ENCODE peak calls at places on chromosomes 2 and 18, in four cellular contexts. L, Z, Y and M are unnamed samples.

GRCh38 chr2:238868616-238869292 is 20.9 kb downstream of the TWIST2 start:
- DNase-seq in L (peak), Z (peak), Y (peak), M (peak)

GRCh38 chr18:53843113-53843512 is 381.4 kb downstream of the MBD2 start:
- DNase-seq in L (no peak), Z (no peak), Y (no peak), M (peak)

GRCh38 chr2:126886201-126886905 is 12.3 kb upstream of the TEX51 start:
- DNase-seq in L (peak), Z (peak), Y (peak), M (peak)

GRCh38 chr2:177728920-177729319 is 336.3 kb downstream of the AGPS start:
- DNase-seq in L (no peak), Z (no peak), Y (no peak), M (no peak)

GRCh38 chr2:188314314-188315054 is 22.8 kb downstream of the GULP1 start:
- DNase-seq in L (no peak), Z (no peak), Y (no peak), M (no peak)

GRCh38 chr2:171652411-171652775 is 34.9 kb upstream of the DYNC1I2 start:
- DNase-seq in L (no peak), Z (peak), Y (no peak), M (peak)

GRCh38 chr18:37611623-37612279 is 46.2 kb upstream of the CELF4 start:
- DNase-seq in L (no peak), Z (no peak), Y (no peak), M (no peak)

GRCh38 chr2:177559638-177560037 is 167.1 kb downstream of the AGPS start:
- DNase-seq in L (no peak), Z (no peak), Y (no peak), M (no peak)

GRCh38 chr2:195037072-195037471 is 620.0 kb upstream of the SLC39A10 start:
- DNase-seq in L (no peak), Z (no peak), Y (no peak), M (no peak)

GRCh38 chr2:38148501-38148900 is 72.5 kb upstream of the CYP1B1 start:
- DNase-seq in L (peak), Z (peak), Y (peak), M (peak)

GRCh38 chr18:51251625-51252024 is 54.1 kb upstream of the MEX3C start:
- DNase-seq in L (no peak), Z (no peak), Y (no peak), M (no peak)

GRCh38 chr2:134351899-134352298 is 98.0 kb downstream of the MGAT5 start:
- DNase-seq in L (no peak), Z (no peak), Y (no peak), M (no peak)
- TF ChIP-seq CTCF in L (no peak), Z (no peak), Y (no peak), M (no peak)

DNA sequence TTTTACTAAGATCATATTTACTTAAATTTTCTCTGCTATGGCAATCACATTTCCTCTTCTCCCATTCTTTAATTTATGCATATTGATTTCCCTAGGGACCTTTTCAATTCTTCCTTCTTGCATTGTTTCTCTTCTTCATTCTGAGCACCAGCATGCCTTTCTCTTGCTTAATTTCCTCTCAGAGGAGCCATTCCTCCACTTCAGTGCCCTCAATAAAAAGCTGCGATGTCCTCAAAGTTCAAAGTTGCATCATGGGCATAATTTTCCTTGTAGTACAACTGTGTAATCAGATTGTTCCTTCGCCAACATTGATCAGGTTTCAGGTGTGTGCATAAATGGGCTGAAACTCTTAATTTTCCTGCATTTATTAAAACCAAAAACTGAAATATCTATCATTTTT is 21.8 kb upstream of the CD226 start:
- DNase-seq in L (no peak), Z (peak), Y (no peak), M (no peak)
- H3K4me3 ChIP-seq in L (no peak), Z (no peak), Y (no peak), M (no peak)

DNA sequence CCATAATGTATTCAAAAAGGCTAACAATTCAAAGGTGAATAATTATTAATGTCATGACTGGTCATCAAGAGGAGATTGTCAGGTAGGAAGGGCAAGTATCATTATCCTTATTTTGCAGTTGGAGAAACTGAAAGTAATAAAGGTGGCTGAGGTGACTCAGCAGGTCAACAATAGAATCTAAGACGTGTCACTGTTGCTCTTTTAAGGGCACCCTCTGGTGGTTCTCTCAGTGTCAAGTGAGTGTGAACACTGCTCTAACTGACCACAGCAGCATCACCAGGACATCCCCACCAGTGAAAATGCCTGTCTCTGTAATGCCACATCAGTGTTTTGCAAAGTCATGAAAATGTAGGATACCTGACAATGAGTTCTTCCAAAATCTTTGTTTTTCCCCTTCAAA is 69.7 kb downstream of the DCC start:
- DNase-seq in L (peak), Z (no peak), Y (no peak), M (no peak)
- TF ChIP-seq CTCF in L (no peak), Z (no peak), Y (no peak), M (no peak)

DNA sequence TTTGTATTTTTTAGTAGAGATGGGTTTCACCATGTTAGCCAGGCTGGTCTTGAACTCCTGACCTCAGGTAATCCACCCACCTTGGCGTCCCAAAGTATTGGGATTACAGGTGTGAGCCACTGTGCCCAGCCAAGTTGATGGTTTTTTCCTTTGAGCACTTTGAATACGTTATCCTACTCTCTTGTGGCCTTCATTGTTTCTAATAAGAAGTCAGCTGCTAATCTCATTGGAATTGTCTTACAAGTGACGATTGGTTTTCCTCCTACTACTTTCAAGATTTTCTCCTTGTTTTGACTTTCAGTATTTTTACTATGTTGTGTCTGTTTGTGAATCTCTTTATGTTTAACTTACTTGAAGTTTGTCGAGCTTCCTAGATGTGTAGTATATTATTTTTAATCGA is 88.5 kb downstream of the TMEM200C start:
- DNase-seq in L (no peak), Z (no peak), Y (no peak), M (no peak)
- H3K4me3 ChIP-seq in L (no peak), Z (no peak), Y (no peak), M (no peak)

GRCh38 chr2:182715896-182716664 is at the start of gene DNAJC10:
- DNase-seq in L (peak), Z (peak), Y (peak), M (peak)
- TF ChIP-seq CTCF in L (no peak), Z (no peak), Y (no peak), M (no peak)

DNA sequence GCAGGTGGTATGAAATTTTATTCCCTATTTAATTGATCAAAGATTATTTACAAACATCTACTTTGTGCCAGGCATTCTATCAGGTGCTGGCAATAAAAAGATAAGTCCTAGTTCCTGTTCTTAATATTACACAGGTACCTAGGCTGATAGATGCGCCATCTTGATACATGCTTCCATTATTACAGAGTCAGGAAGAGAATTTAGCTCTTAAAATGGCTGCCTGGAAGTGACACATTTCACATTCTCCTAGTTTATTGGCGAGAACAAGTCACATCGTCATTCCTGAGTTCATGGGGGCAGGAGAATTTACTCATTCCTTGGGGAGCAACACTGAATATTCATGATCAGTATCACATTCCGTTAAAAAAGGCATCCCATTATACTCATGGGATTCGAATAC is 1.1 kb upstream of the DARS1 start:
- DNase-seq in L (no peak), Z (no peak), Y (no peak), M (no peak)
- H3K4me3 ChIP-seq in L (no peak), Z (no peak), Y (no peak), M (no peak)

GRCh38 chr2:226793615-226794014 is 6.0 kb downstream of the IRS1 start:
- DNase-seq in L (no peak), Z (peak), Y (no peak), M (no peak)
- TF ChIP-seq CTCF in L (no peak), Z (no peak), Y (no peak), M (no peak)

GRCh38 chr2:237488901-237489860 is 2.1 kb downstream of the MLPH start:
- DNase-seq in L (peak), Z (peak), Y (no peak), M (peak)
- H3K4me3 ChIP-seq in L (peak), Z (no peak), Y (no peak), M (no peak)

GRCh38 chr2:174330945-174331619 is 3.7 kb upstream of the SP9 start:
- DNase-seq in L (no peak), Z (no peak), Y (no peak), M (no peak)

GRCh38 chr2:174331731-174332606 is 2.8 kb upstream of the SP9 start:
- DNase-seq in L (no peak), Z (no peak), Y (no peak), M (no peak)

GRCh38 chr2:174333502-174334277 is 1.1 kb upstream of the SP9 start:
- DNase-seq in L (peak), Z (no peak), Y (no peak), M (no peak)

GRCh38 chr2:174333017-174333501 is 1.7 kb upstream of the SP9 start:
- DNase-seq in L (peak), Z (no peak), Y (no peak), M (no peak)

GRCh38 chr2:174332607-174333001 is 2.1 kb upstream of the SP9 start:
- DNase-seq in L (peak), Z (no peak), Y (no peak), M (no peak)
- TF ChIP-seq CTCF in L (peak), Z (peak), Y (no peak), M (no peak)